ENCODE peak calls at places on chromosomes 3 and 15, in ten cellular contexts. One of them, this sample, is unnamed.

GRCh38 chr3:140238646-140239314 is 303.8 kb downstream of the CLSTN2 start:
- DNase-seq in activated T-helper 1 cell treated with anti-CD3 and anti-CD28 coated beads, Interleukin-2, amount 50 U/mL, for 16 hours: no peak
- DNase-seq in neural crest cell: no peak
- DNase-seq in psoas muscle: no peak
- DNase-seq in stimulated activated naive B cell treated with anti-CD40 and anti-IgM and Interleukin-4, amounts not matched to agents 10 μg/mL and 1 μg/mL and 100 μg/mL, for 72 hours: no peak
- DNase-seq in H7: no peak
- DNase-seq in nucleus accumbens: no peak
- DNase-seq in activated CD8-positive, alpha-beta memory T cell treated with anti-CD3 and anti-CD28 coated beads for 48 hours: no peak
- DNase-seq in amniotic epithelial cell: peak; percentile 14
- DNase-seq in T-helper 9 cell: no peak
- DNase-seq in this sample: no peak

GRCh38 chr15:98565566-98565965 is 82.8 kb upstream of the IGF1R start:
- DNase-seq in T-helper 9 cell: no peak
- DNase-seq in stimulated activated naive B cell treated with anti-CD40 and anti-IgM and Interleukin-4, amounts not matched to agents 10 μg/mL and 1 μg/mL and 100 μg/mL, for 72 hours: no peak
- DNase-seq in H7: no peak
- DNase-seq in nucleus accumbens: no peak
- DNase-seq in activated CD8-positive, alpha-beta memory T cell treated with anti-CD3 and anti-CD28 coated beads for 48 hours: no peak
- DNase-seq in amniotic epithelial cell: no peak
- DNase-seq in psoas muscle: no peak
- DNase-seq in neural crest cell: no peak
- DNase-seq in activated T-helper 1 cell treated with anti-CD3 and anti-CD28 coated beads, Interleukin-2, amount 50 U/mL, for 16 hours: no peak
- DNase-seq in this sample: no peak

GRCh38 chr15:78715930-78716329 is 74.9 kb upstream of the CHRNB4 start:
- DNase-seq in H7: no peak
- DNase-seq in activated CD8-positive, alpha-beta memory T cell treated with anti-CD3 and anti-CD28 coated beads for 48 hours: no peak
- DNase-seq in nucleus accumbens: no peak
- DNase-seq in neural crest cell: no peak
- DNase-seq in amniotic epithelial cell: peak; percentile 87
- DNase-seq in psoas muscle: no peak
- DNase-seq in T-helper 9 cell: no peak
- DNase-seq in activated T-helper 1 cell treated with anti-CD3 and anti-CD28 coated beads, Interleukin-2, amount 50 U/mL, for 16 hours: no peak
- DNase-seq in stimulated activated naive B cell treated with anti-CD40 and anti-IgM and Interleukin-4, amounts not matched to agents 10 μg/mL and 1 μg/mL and 100 μg/mL, for 72 hours: no peak
- DNase-seq in this sample: no peak

GRCh38 chr3:10816863-10817253 is 830 bp downstream of the SLC6A11 start:
- DNase-seq in psoas muscle: no peak
- DNase-seq in stimulated activated naive B cell treated with anti-CD40 and anti-IgM and Interleukin-4, amounts not matched to agents 10 μg/mL and 1 μg/mL and 100 μg/mL, for 72 hours: no peak
- DNase-seq in neural crest cell: no peak
- DNase-seq in H7: no peak
- DNase-seq in activated T-helper 1 cell treated with anti-CD3 and anti-CD28 coated beads, Interleukin-2, amount 50 U/mL, for 16 hours: no peak
- DNase-seq in amniotic epithelial cell: no peak
- DNase-seq in activated CD8-positive, alpha-beta memory T cell treated with anti-CD3 and anti-CD28 coated beads for 48 hours: no peak
- DNase-seq in nucleus accumbens: no peak
- DNase-seq in T-helper 9 cell: no peak
- DNase-seq in this sample: no peak

GRCh38 chr3:121063628-121064027 is 155.6 kb downstream of the STXBP5L start:
- DNase-seq in neural crest cell: no peak
- DNase-seq in T-helper 9 cell: no peak
- DNase-seq in activated T-helper 1 cell treated with anti-CD3 and anti-CD28 coated beads, Interleukin-2, amount 50 U/mL, for 16 hours: no peak
- DNase-seq in activated CD8-positive, alpha-beta memory T cell treated with anti-CD3 and anti-CD28 coated beads for 48 hours: no peak
- DNase-seq in psoas muscle: no peak
- DNase-seq in H7: no peak
- DNase-seq in nucleus accumbens: no peak
- DNase-seq in stimulated activated naive B cell treated with anti-CD40 and anti-IgM and Interleukin-4, amounts not matched to agents 10 μg/mL and 1 μg/mL and 100 μg/mL, for 72 hours: no peak
- DNase-seq in amniotic epithelial cell: no peak
- DNase-seq in this sample: no peak

GRCh38 chr3:65412591-65412990 is 626.1 kb downstream of the MAGI1 start:
- DNase-seq in amniotic epithelial cell: peak; percentile 31
- DNase-seq in neural crest cell: no peak
- DNase-seq in T-helper 9 cell: no peak
- DNase-seq in H7: no peak
- DNase-seq in activated T-helper 1 cell treated with anti-CD3 and anti-CD28 coated beads, Interleukin-2, amount 50 U/mL, for 16 hours: no peak
- DNase-seq in nucleus accumbens: no peak
- DNase-seq in stimulated activated naive B cell treated with anti-CD40 and anti-IgM and Interleukin-4, amounts not matched to agents 10 μg/mL and 1 μg/mL and 100 μg/mL, for 72 hours: no peak
- DNase-seq in psoas muscle: peak; percentile 25
- DNase-seq in activated CD8-positive, alpha-beta memory T cell treated with anti-CD3 and anti-CD28 coated beads for 48 hours: no peak
- DNase-seq in this sample: peak; percentile 56

GRCh38 chr3:23836536-23837230 is 30.9 kb downstream of the UBE2E1 start:
- DNase-seq in activated CD8-positive, alpha-beta memory T cell treated with anti-CD3 and anti-CD28 coated beads for 48 hours: no peak
- DNase-seq in stimulated activated naive B cell treated with anti-CD40 and anti-IgM and Interleukin-4, amounts not matched to agents 10 μg/mL and 1 μg/mL and 100 μg/mL, for 72 hours: no peak
- DNase-seq in neural crest cell: no peak
- DNase-seq in psoas muscle: no peak
- DNase-seq in T-helper 9 cell: no peak
- DNase-seq in nucleus accumbens: no peak
- DNase-seq in H7: no peak
- DNase-seq in activated T-helper 1 cell treated with anti-CD3 and anti-CD28 coated beads, Interleukin-2, amount 50 U/mL, for 16 hours: no peak
- DNase-seq in amniotic epithelial cell: no peak
- DNase-seq in this sample: no peak

GRCh38 chr15:100580414-100580813 is 21.6 kb downstream of the LINS1 start:
- DNase-seq in H7: no peak
- DNase-seq in stimulated activated naive B cell treated with anti-CD40 and anti-IgM and Interleukin-4, amounts not matched to agents 10 μg/mL and 1 μg/mL and 100 μg/mL, for 72 hours: no peak
- DNase-seq in amniotic epithelial cell: no peak
- DNase-seq in nucleus accumbens: no peak
- DNase-seq in neural crest cell: no peak
- DNase-seq in psoas muscle: no peak
- DNase-seq in T-helper 9 cell: no peak
- DNase-seq in activated T-helper 1 cell treated with anti-CD3 and anti-CD28 coated beads, Interleukin-2, amount 50 U/mL, for 16 hours: no peak
- DNase-seq in activated CD8-positive, alpha-beta memory T cell treated with anti-CD3 and anti-CD28 coated beads for 48 hours: no peak
- DNase-seq in this sample: no peak

GRCh38 chr3:57227204-57227929 is at the start of gene APPL1:
- DNase-seq in stimulated activated naive B cell treated with anti-CD40 and anti-IgM and Interleukin-4, amounts not matched to agents 10 μg/mL and 1 μg/mL and 100 μg/mL, for 72 hours: peak; percentile 92
- DNase-seq in activated CD8-positive, alpha-beta memory T cell treated with anti-CD3 and anti-CD28 coated beads for 48 hours: peak; percentile 79
- DNase-seq in psoas muscle: peak; percentile 94
- DNase-seq in neural crest cell: peak; percentile 96
- DNase-seq in amniotic epithelial cell: peak; percentile 78
- DNase-seq in T-helper 9 cell: peak; percentile 79
- DNase-seq in H7: peak; percentile 100
- DNase-seq in activated T-helper 1 cell treated with anti-CD3 and anti-CD28 coated beads, Interleukin-2, amount 50 U/mL, for 16 hours: peak; percentile 81
- DNase-seq in nucleus accumbens: peak; percentile 60
- DNase-seq in this sample: peak; percentile 99

GRCh38 chr3:172126741-172127140 is 87.4 kb downstream of the FNDC3B start:
- DNase-seq in psoas muscle: no peak
- DNase-seq in neural crest cell: no peak
- DNase-seq in nucleus accumbens: no peak
- DNase-seq in amniotic epithelial cell: no peak
- DNase-seq in activated T-helper 1 cell treated with anti-CD3 and anti-CD28 coated beads, Interleukin-2, amount 50 U/mL, for 16 hours: no peak
- DNase-seq in T-helper 9 cell: no peak
- DNase-seq in H7: no peak
- DNase-seq in stimulated activated naive B cell treated with anti-CD40 and anti-IgM and Interleukin-4, amounts not matched to agents 10 μg/mL and 1 μg/mL and 100 μg/mL, for 72 hours: no peak
- DNase-seq in activated CD8-positive, alpha-beta memory T cell treated with anti-CD3 and anti-CD28 coated beads for 48 hours: no peak
- DNase-seq in this sample: no peak

GRCh38 chr3:48240000-48240710 is 749 bp upstream of the ZNF589 start:
- DNase-seq in neural crest cell: peak; percentile 6
- DNase-seq in H7: peak; percentile 67
- DNase-seq in stimulated activated naive B cell treated with anti-CD40 and anti-IgM and Interleukin-4, amounts not matched to agents 10 μg/mL and 1 μg/mL and 100 μg/mL, for 72 hours: no peak
- DNase-seq in amniotic epithelial cell: no peak
- DNase-seq in activated T-helper 1 cell treated with anti-CD3 and anti-CD28 coated beads, Interleukin-2, amount 50 U/mL, for 16 hours: no peak
- DNase-seq in T-helper 9 cell: no peak
- DNase-seq in activated CD8-positive, alpha-beta memory T cell treated with anti-CD3 and anti-CD28 coated beads for 48 hours: no peak
- DNase-seq in nucleus accumbens: no peak
- DNase-seq in psoas muscle: no peak
- DNase-seq in this sample: no peak

GRCh38 chr3:71185733-71186455 is 397.6 kb downstream of the FOXP1 start:
- DNase-seq in neural crest cell: no peak
- DNase-seq in stimulated activated naive B cell treated with anti-CD40 and anti-IgM and Interleukin-4, amounts not matched to agents 10 μg/mL and 1 μg/mL and 100 μg/mL, for 72 hours: no peak
- DNase-seq in activated CD8-positive, alpha-beta memory T cell treated with anti-CD3 and anti-CD28 coated beads for 48 hours: no peak
- DNase-seq in T-helper 9 cell: no peak
- DNase-seq in nucleus accumbens: no peak
- DNase-seq in activated T-helper 1 cell treated with anti-CD3 and anti-CD28 coated beads, Interleukin-2, amount 50 U/mL, for 16 hours: no peak
- DNase-seq in H7: no peak
- DNase-seq in amniotic epithelial cell: peak; percentile 71
- DNase-seq in psoas muscle: no peak
- DNase-seq in this sample: no peak